ENCODE peak calls at places on chromosomes 12 and 14, in five cellular contexts. Z is foreskin fibroblast, U is fibroblast of the aortic adventitia, G is neural crest cell, K is adrenal gland. C is an unnamed sample.
A peak's percentile ranks its signal among the peaks of the same experiment; 100 is the strongest.

GRCh38 chr12:92259852-92260251 is 114.2 kb upstream of the BTG1 start:
- DNase-seq in Z (peak; percentile 12), U (peak; percentile 3), G (no peak), K (no peak), C (no peak)

GRCh38 chr12:113142886-113143329 is 6.6 kb upstream of the CFAP73 start:
- DNase-seq in Z (no peak), U (no peak), G (no peak), K (no peak), C (no peak)

GRCh38 chr12:108484431-108484830 is 30.6 kb upstream of the FICD start:
- DNase-seq in Z (no peak), U (no peak), G (no peak), K (no peak), C (no peak)

GRCh38 chr12:81257952-81258551 is 180.2 kb downstream of the ACSS3 start:
- DNase-seq in Z (peak; percentile 67), U (peak; percentile 68), G (no peak), K (no peak), C (no peak)

GRCh38 chr14:80862983-80863382 is 78.6 kb downstream of the CEP128 start:
- DNase-seq in Z (peak; percentile 10), U (peak; percentile 16), G (no peak), K (no peak), C (no peak)

GRCh38 chr12:110741795-110742717 is 635 bp downstream of the PPP1CC start:
- DNase-seq in Z (peak; percentile 49), U (peak; percentile 40), G (no peak), K (peak; percentile 33), C (no peak)

GRCh38 chr12:56084958-56085543 is 5.1 kb downstream of the ERBB3 start:
- DNase-seq in Z (no peak), U (no peak), G (no peak), K (peak; percentile 62), C (no peak)

GRCh38 chr12:67705394-67706370 is 57.1 kb downstream of the DYRK2 start:
- DNase-seq in Z (peak; percentile 89), U (peak; percentile 77), G (no peak), K (peak; percentile 12), C (no peak)

GRCh38 chr12:99277566-99277965 is 370.0 kb upstream of the GARIN6 start:
- DNase-seq in Z (no peak), U (no peak), G (no peak), K (no peak), C (no peak)

GRCh38 chr12:120121766-120122293 is 5.3 kb upstream of the RAB35 start:
- DNase-seq in Z (no peak), U (no peak), G (no peak), K (no peak), C (no peak)

GRCh38 chr14:85437143-85437542 is 92.8 kb upstream of the FLRT2 start:
- DNase-seq in Z (peak; percentile 61), U (peak; percentile 74), G (no peak), K (no peak), C (no peak)

GRCh38 chr12:122867701-122868461 is 28.0 kb downstream of the VPS37B start:
- DNase-seq in Z (peak; percentile 44), U (no peak), G (no peak), K (peak; percentile 92), C (no peak)

GRCh38 chr14:90375934-90376333 is 20.9 kb upstream of the CALM1 start:
- DNase-seq in Z (no peak), U (no peak), G (no peak), K (no peak), C (no peak)

GRCh38 chr12:80100566-80100965 is 1.2 kb downstream of the OTOGL start:
- DNase-seq in Z (peak; percentile 45), U (peak; percentile 26), G (no peak), K (no peak), C (no peak)

GRCh38 chr14:35628989-35629388 is 95.0 kb downstream of the INSM2 start:
- DNase-seq in Z (no peak), U (no peak), G (no peak), K (no peak), C (no peak)

GRCh38 chr12:103997277-103997900 is 31.7 kb downstream of the TDG start:
- DNase-seq in Z (no peak), U (peak; percentile 67), G (no peak), K (no peak), C (no peak)

DNA sequence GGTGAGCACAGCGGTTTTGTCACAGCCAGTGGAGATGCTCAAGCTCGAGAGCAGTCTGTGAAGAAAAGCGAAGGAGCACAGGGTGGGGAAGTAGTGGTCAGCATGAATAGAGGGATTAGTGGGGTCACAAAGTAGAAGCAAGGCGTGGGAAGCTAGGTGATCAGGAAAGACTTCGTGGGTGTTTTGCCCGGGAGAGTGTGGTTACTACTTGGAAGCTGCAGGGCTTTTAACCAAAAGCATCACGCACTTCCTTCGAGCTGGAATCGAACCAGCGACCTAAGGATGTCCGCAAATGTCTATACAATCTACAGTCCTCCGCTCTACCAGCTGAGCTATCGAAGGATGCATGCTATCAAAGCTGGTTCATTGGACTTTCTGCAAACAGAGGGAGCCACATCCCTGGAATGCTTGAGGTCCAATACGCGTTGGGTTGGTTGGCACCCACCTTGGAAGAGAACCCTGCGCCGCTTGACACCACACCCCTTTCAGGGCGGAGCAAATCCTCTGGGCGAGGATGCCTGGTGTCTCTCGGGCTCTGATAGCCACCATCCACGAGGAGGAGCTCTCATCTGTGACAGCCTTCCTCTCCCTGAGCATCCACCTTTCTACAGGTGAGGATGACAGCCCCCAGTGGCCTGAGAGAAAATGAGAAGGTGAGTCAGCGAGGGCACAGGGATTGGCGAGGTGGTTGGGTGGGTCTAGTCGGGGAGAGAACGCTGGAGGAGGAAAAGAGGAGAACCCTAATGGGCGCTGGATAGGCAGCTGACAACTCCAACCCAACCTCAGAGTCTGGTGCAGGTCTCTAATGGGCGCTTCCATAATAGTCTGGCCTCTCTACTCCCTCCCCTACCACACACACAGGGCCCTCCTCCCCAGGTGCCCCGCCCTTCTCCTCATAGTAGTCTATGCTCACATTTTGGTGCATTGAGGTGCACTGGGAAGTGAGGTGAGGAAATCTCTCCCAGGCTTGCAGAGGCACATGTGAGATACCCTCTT is 16.0 kb upstream of the OR6S1 start:
- DNase-seq in Z (peak; percentile 7), U (no peak), G (no peak), K (no peak), C (no peak)
- TF ChIP-seq CTCF in Z (no peak), U (no peak), G (no peak), K (no peak), C (no peak)

DNA sequence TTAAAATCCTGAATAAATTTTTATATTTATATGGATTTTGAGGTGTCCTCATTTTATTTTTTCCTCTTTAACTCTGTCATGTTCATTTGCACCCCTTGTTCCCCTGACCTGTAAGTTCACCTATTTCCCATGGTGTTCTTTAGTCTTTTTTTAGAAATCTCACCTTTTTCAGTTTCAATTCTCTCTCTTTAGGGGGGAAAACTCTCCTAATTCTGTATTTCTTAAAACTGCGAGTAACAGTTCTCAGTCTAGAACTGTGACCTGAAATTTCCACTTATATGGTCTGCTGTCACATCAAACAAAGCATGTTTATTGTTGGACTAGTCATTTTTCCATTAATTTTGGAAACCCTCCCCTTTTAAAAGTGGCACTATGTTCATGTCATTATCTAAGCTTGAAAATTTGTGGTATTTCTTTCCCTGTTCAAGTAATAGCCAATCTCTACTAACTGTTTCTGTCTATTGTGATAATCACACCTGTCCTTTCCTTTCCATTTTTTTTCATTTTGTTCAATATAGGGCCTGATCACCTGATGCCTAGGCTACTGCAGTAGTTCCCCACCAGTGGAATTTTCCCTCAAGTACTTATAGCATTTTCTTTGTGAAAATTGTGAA is 14.0 kb upstream of the FBXO33 start:
- DNase-seq in Z (no peak), U (no peak), G (no peak), K (no peak), C (no peak)
- TF ChIP-seq CTCF in Z (no peak), U (no peak), G (no peak), K (no peak), C (no peak)

GRCh38 chr12:27969011-27969900 is 3.3 kb downstream of the PTHLH start:
- DNase-seq in Z (peak; percentile 43), U (peak; percentile 55), G (peak; percentile 10), K (no peak), C (no peak)
- TF ChIP-seq CTCF in Z (peak; percentile 25), U (peak; percentile 35), G (no peak), K (no peak), C (peak; percentile 0)

DNA sequence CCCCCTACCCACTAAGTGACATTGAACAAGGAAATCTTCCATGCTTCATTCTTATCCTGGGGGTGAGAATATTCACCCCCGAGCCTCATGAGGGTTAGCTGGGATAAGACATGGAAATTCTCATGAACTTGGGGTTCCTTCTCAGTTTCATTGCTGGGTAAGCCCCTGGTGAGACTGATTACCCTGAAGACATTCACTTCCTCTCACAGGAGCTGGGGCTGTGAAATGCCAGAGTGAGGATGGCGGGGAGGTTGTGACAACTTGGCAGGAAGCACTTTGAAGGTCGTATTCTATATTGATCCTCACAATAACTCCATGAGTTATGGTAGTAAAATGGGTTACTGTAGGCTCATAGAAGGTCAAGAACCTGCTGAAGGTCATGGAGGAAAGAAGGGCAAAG is 43.5 kb downstream of the ESRRB start:
- DNase-seq in Z (no peak), U (no peak), G (no peak), K (no peak), C (no peak)
- TF ChIP-seq CTCF in Z (no peak), U (no peak), G (no peak), K (no peak), C (no peak)

DNA sequence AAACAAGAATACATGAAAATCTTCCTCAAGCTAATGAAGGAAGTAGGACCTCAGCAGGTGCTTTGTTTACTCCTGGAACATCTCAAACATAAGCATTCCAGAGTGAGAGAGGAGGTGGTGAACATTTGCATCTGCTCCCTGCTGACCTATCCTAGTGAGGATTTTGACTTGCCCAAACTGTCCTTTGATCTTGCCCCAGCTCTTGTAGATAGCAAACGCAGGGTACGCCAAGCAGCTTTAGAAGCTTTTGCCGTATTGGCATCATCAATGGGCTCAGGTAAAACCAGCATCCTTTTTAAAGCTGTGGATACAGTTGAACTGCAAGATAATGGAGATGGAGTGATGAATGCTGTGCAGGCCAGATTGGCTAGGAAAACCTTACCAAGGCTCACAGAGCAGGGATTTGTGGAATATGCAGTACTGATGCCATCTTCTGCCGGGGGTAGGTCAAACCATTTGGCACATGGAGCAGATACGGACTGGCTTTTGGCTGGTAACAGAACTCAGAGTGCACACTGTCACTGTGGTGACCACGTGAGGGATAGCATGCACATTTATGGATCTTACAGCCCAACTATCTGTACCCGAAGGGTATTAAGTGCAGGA is 1.9 kb downstream of the TOGARAM1 start:
- DNase-seq in Z (peak; percentile 53), U (peak; percentile 37), G (no peak), K (no peak), C (no peak)
- TF ChIP-seq CTCF in Z (no peak), U (no peak), G (no peak), K (no peak), C (peak; percentile 8)

GRCh38 chr12:42804928-42805327 is 215.4 kb upstream of the PRICKLE1 start:
- DNase-seq in Z (no peak), U (no peak), G (no peak), K (no peak), C (no peak)
- TF ChIP-seq CTCF in Z (no peak), U (no peak), G (no peak), K (no peak), C (no peak)

C was measured in D721Med.